ENCODE peak calls at places on chromosome 4, in ten cellular contexts. One of them, this sample, is unnamed.

GRCh38 chr4:24482871-24483270 is 101.5 kb downstream of the DHX15 start:
- DNase-seq in iris pigment epithelial cell: peak
- DNase-seq in kidney glomerular epithelial cell: no peak
- DNase-seq in C1 segment of cervical spinal cord: no peak
- DNase-seq in SW480: no peak
- DNase-seq in head of caudate nucleus: no peak
- DNase-seq in amniotic stem cell: no peak
- DNase-seq in stimulated activated CD8-positive, alpha-beta memory T cell treated with anti-CD3 and anti-CD28 coated beads, Interleukin-4, amount 100 ng/mL, for 1 hour: no peak
- DNase-seq in cardiac fibroblast: no peak
- DNase-seq in brain microvascular endothelial cell: peak
- DNase-seq in this sample: no peak

GRCh38 chr4:115986573-115986972 is 873.2 kb upstream of the NDST4 start:
- DNase-seq in iris pigment epithelial cell: no peak
- DNase-seq in kidney glomerular epithelial cell: no peak
- DNase-seq in C1 segment of cervical spinal cord: no peak
- DNase-seq in SW480: no peak
- DNase-seq in head of caudate nucleus: no peak
- DNase-seq in amniotic stem cell: no peak
- DNase-seq in stimulated activated CD8-positive, alpha-beta memory T cell treated with anti-CD3 and anti-CD28 coated beads, Interleukin-4, amount 100 ng/mL, for 1 hour: no peak
- DNase-seq in cardiac fibroblast: no peak
- DNase-seq in brain microvascular endothelial cell: no peak
- DNase-seq in this sample: no peak

GRCh38 chr4:56979674-56980073 is 978 bp downstream of the POLR2B start:
- DNase-seq in iris pigment epithelial cell: peak
- DNase-seq in kidney glomerular epithelial cell: peak
- DNase-seq in C1 segment of cervical spinal cord: no peak
- DNase-seq in SW480: peak
- DNase-seq in head of caudate nucleus: no peak
- DNase-seq in amniotic stem cell: no peak
- DNase-seq in stimulated activated CD8-positive, alpha-beta memory T cell treated with anti-CD3 and anti-CD28 coated beads, Interleukin-4, amount 100 ng/mL, for 1 hour: no peak
- DNase-seq in cardiac fibroblast: peak
- DNase-seq in brain microvascular endothelial cell: peak
- DNase-seq in this sample: peak

GRCh38 chr4:35525192-35525978 is 718.9 kb downstream of the ARAP2 start:
- DNase-seq in iris pigment epithelial cell: no peak
- DNase-seq in kidney glomerular epithelial cell: no peak
- DNase-seq in C1 segment of cervical spinal cord: peak
- DNase-seq in SW480: peak
- DNase-seq in head of caudate nucleus: no peak
- DNase-seq in amniotic stem cell: no peak
- DNase-seq in stimulated activated CD8-positive, alpha-beta memory T cell treated with anti-CD3 and anti-CD28 coated beads, Interleukin-4, amount 100 ng/mL, for 1 hour: no peak
- DNase-seq in cardiac fibroblast: no peak
- DNase-seq in brain microvascular endothelial cell: no peak
- DNase-seq in this sample: no peak

GRCh38 chr4:10128761-10129160 is 12.2 kb upstream of the WDR1 start:
- DNase-seq in iris pigment epithelial cell: no peak
- DNase-seq in kidney glomerular epithelial cell: no peak
- DNase-seq in C1 segment of cervical spinal cord: no peak
- DNase-seq in SW480: no peak
- DNase-seq in head of caudate nucleus: no peak
- DNase-seq in amniotic stem cell: no peak
- DNase-seq in stimulated activated CD8-positive, alpha-beta memory T cell treated with anti-CD3 and anti-CD28 coated beads, Interleukin-4, amount 100 ng/mL, for 1 hour: no peak
- DNase-seq in cardiac fibroblast: no peak
- DNase-seq in brain microvascular endothelial cell: no peak
- DNase-seq in this sample: no peak

GRCh38 chr4:40055873-40056721 is 553 bp upstream of the N4BP2 start:
- DNase-seq in iris pigment epithelial cell: peak
- DNase-seq in kidney glomerular epithelial cell: peak
- DNase-seq in C1 segment of cervical spinal cord: peak
- DNase-seq in SW480: peak
- DNase-seq in head of caudate nucleus: peak
- DNase-seq in amniotic stem cell: peak
- DNase-seq in stimulated activated CD8-positive, alpha-beta memory T cell treated with anti-CD3 and anti-CD28 coated beads, Interleukin-4, amount 100 ng/mL, for 1 hour: peak
- DNase-seq in cardiac fibroblast: peak
- DNase-seq in brain microvascular endothelial cell: peak
- DNase-seq in this sample: peak

GRCh38 chr4:139581096-139581495 is 25.1 kb upstream of the SETD7 start:
- DNase-seq in iris pigment epithelial cell: no peak
- DNase-seq in kidney glomerular epithelial cell: no peak
- DNase-seq in C1 segment of cervical spinal cord: no peak
- DNase-seq in SW480: no peak
- DNase-seq in head of caudate nucleus: no peak
- DNase-seq in amniotic stem cell: no peak
- DNase-seq in stimulated activated CD8-positive, alpha-beta memory T cell treated with anti-CD3 and anti-CD28 coated beads, Interleukin-4, amount 100 ng/mL, for 1 hour: no peak
- DNase-seq in cardiac fibroblast: no peak
- DNase-seq in brain microvascular endothelial cell: no peak
- DNase-seq in this sample: no peak

GRCh38 chr4:155960522-155960921 is 6.9 kb upstream of the CTSO start:
- DNase-seq in iris pigment epithelial cell: peak
- DNase-seq in kidney glomerular epithelial cell: no peak
- DNase-seq in C1 segment of cervical spinal cord: no peak
- DNase-seq in SW480: no peak
- DNase-seq in head of caudate nucleus: no peak
- DNase-seq in amniotic stem cell: no peak
- DNase-seq in stimulated activated CD8-positive, alpha-beta memory T cell treated with anti-CD3 and anti-CD28 coated beads, Interleukin-4, amount 100 ng/mL, for 1 hour: no peak
- DNase-seq in cardiac fibroblast: peak
- DNase-seq in brain microvascular endothelial cell: no peak
- DNase-seq in this sample: no peak

GRCh38 chr4:13815231-13815630 is 187.7 kb upstream of the BOD1L1 start:
- DNase-seq in iris pigment epithelial cell: no peak
- DNase-seq in kidney glomerular epithelial cell: no peak
- DNase-seq in C1 segment of cervical spinal cord: no peak
- DNase-seq in SW480: no peak
- DNase-seq in head of caudate nucleus: no peak
- DNase-seq in amniotic stem cell: no peak
- DNase-seq in stimulated activated CD8-positive, alpha-beta memory T cell treated with anti-CD3 and anti-CD28 coated beads, Interleukin-4, amount 100 ng/mL, for 1 hour: no peak
- DNase-seq in cardiac fibroblast: no peak
- DNase-seq in brain microvascular endothelial cell: no peak
- DNase-seq in this sample: no peak